ENCODE peak calls at places on chromosomes 5 and 9, in four cellular contexts. K, G, I and D are unnamed samples.

GRCh38 chr5:92962752-92963151 is 618.3 kb downstream of the NR2F1-AS1 start:
- DNase-seq in K (peak; percentile 20), G (no peak), I (no peak), D (no peak)

GRCh38 chr9:81804306-81804705 is 115.0 kb upstream of the TLE1 start:
- DNase-seq in K (no peak), G (no peak), I (no peak), D (no peak)

GRCh38 chr5:2249442-2249841 is 366.7 kb upstream of the IRX4 start:
- DNase-seq in G (no peak), K (no peak), I (no peak), D (no peak)

GRCh38 chr5:34709861-34710673 is 53.9 kb downstream of the RAI14 start:
- DNase-seq in G (no peak), K (peak; percentile 64), I (no peak), D (no peak)

GRCh38 chr9:75540185-75540584 is 350.3 kb upstream of the PCSK5 start:
- DNase-seq in I (no peak), K (no peak), G (no peak), D (no peak)

GRCh38 chr9:78091736-78092135 is 60.1 kb upstream of the GNAQ start:
- DNase-seq in K (no peak), I (no peak), G (no peak), D (no peak)

GRCh38 chr9:22030101-22030598 is 21.0 kb upstream of the CDKN2B start:
- DNase-seq in K (peak; percentile 54), G (no peak), I (no peak), D (no peak)

GRCh38 chr5:56012281-56012963 is 17.7 kb upstream of the IL6ST start:
- DNase-seq in G (no peak), I (no peak), K (peak; percentile 90), D (no peak)

GRCh38 chr5:4230905-4231561 is 635.4 kb downstream of the IRX1 start:
- DNase-seq in I (no peak), G (no peak), K (no peak), D (no peak)

GRCh38 chr5:38340961-38341500 is 82.7 kb downstream of the EGFLAM start:
- DNase-seq in I (no peak), G (no peak), K (no peak), D (no peak)

GRCh38 chr5:146047396-146047795 is 58.0 kb downstream of the PLAC8L1 start:
- DNase-seq in I (no peak), G (no peak), K (no peak), D (no peak)

GRCh38 chr5:146088098-146088497 is 17.3 kb downstream of the PLAC8L1 start:
- DNase-seq in K (no peak), G (no peak), I (no peak), D (no peak)

GRCh38 chr9:137446851-137447471 is 5.8 kb upstream of the ENTPD8 start:
- DNase-seq in I (no peak), G (no peak), K (no peak), D (no peak)

GRCh38 chr9:68427216-68427994 is 71.0 kb downstream of the PGM5 start:
- DNase-seq in I (no peak), G (no peak), K (no peak), D (no peak)

GRCh38 chr9:84216151-84216550 is 124.4 kb downstream of the SLC28A3 start:
- DNase-seq in I (no peak), K (no peak), G (no peak), D (no peak)

GRCh38 chr5:64769856-64770255 is 1.1 kb downstream of the CWC27 start:
- DNase-seq in I (no peak), G (no peak), K (no peak), D (no peak)

GRCh38 chr9:81685763-81686613 is 3.4 kb downstream of the TLE1 start:
- DNase-seq in G (no peak), I (no peak), K (peak; percentile 46), D (no peak)

GRCh38 chr9:78234810-78235209 is 1.1 kb upstream of the CEP78 start:
- DNase-seq in K (no peak), G (no peak), I (no peak), D (no peak)

GRCh38 chr9:124869986-124870560 is 8.1 kb downstream of the ARPC5L start:
- DNase-seq in K (peak; percentile 49), G (no peak), I (peak; percentile 61), D (no peak)

GRCh38 chr5:77518304-77518703 is 26.2 kb upstream of the WDR41 start:
- DNase-seq in I (no peak), G (no peak), K (peak; percentile 18), D (peak; percentile 23)

GRCh38 chr9:93180938-93181337 is 3.0 kb upstream of the WNK2 start:
- DNase-seq in I (no peak), K (no peak), G (no peak), D (no peak)

GRCh38 chr5:58185397-58186195 is 274.3 kb downstream of the PLK2 start:
- DNase-seq in G (no peak), K (no peak), I (no peak), D (no peak)

GRCh38 chr9:35793461-35793860 is 2.1 kb downstream of the NPR2 start:
- DNase-seq in K (no peak), G (no peak), I (no peak), D (no peak)

GRCh38 chr9:123062306-123063171 is 29.1 kb downstream of the GPR21 start:
- DNase-seq in G (no peak), K (no peak), I (no peak), D (no peak)

GRCh38 chr5:147391781-147392180 is 118.1 kb downstream of the DPYSL3 start:
- DNase-seq in K (peak; percentile 25), I (no peak), G (no peak), D (peak; percentile 38)

GRCh38 chr5:150904479-150905311 is at the start of gene ZNF300:
- DNase-seq in I (peak; percentile 32), K (peak; percentile 85), G (peak; percentile 84), D (no peak)

GRCh38 chr5:142922223-142922952 is 152.2 kb downstream of the ARHGAP26 start:
- DNase-seq in K (peak; percentile 95), G (no peak), I (peak; percentile 21), D (no peak)

GRCh38 chr9:18461496-18461895 is 12.5 kb upstream of the ADAMTSL1 start:
- DNase-seq in I (no peak), K (no peak), G (no peak), D (no peak)

GRCh38 chr5:124932791-124933600 is 186.6 kb upstream of the ZNF608 start:
- DNase-seq in K (no peak), G (no peak), I (no peak), D (no peak)

GRCh38 chr5:142642427-142642826 is 43.5 kb downstream of the FGF1 start:
- DNase-seq in K (no peak), G (no peak), I (no peak), D (no peak)

GRCh38 chr5:31701642-31702041 is 62.7 kb downstream of the PDZD2 start:
- DNase-seq in I (no peak), G (no peak), K (no peak), D (no peak)

GRCh38 chr5:170597109-170597741 is 93.4 kb downstream of the KCNIP1 start:
- DNase-seq in K (no peak), I (no peak), G (no peak), D (no peak)

GRCh38 chr9:88540364-88540763 is 5.4 kb downstream of the NXNL2 start:
- DNase-seq in I (no peak), G (no peak), K (no peak), D (no peak)
- TF ChIP-seq ATF3 in I (no peak), G (no peak), K (no peak), D (no peak)

GRCh38 chr5:149636861-149637246 is 55.6 kb downstream of the ARHGEF37 start:
- DNase-seq in K (peak; percentile 63), G (peak; percentile 49), I (no peak), D (peak; percentile 65)
- TF ChIP-seq ZNF274 in K (no peak), G (no peak), I (no peak), D (no peak)

GRCh38 chr5:66180282-66180955 is 36.3 kb downstream of the SREK1 start:
- DNase-seq in K (no peak), I (no peak), G (no peak), D (no peak)

GRCh38 chr5:66179297-66180051 is 35.4 kb downstream of the SREK1 start:
- DNase-seq in K (no peak), I (no peak), G (no peak), D (no peak)

GRCh38 chr5:66174338-66174737 is 30.2 kb downstream of the SREK1 start:
- DNase-seq in I (no peak), G (no peak), K (peak; percentile 3), D (no peak)

DNA sequence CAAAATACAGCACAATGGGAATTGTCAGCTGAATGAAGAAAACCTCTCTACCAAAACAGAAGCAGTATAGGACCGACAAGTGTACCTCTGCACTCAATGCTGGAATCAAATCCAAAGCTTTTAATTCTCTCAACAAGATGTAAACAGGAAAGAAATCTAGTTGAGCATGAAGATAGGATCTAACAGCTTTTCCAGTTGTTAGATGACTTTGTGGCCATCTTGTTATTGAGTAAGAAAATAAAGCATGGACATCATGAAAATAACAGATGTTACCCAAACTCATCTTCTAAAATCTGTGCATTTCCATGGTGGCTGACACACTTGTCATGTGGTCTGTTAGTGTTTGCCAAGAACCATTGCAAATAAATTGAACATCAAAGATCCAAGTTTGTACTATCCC is 34.7 kb downstream of the SREK1 start:
- DNase-seq in G (no peak), K (no peak), I (no peak), D (no peak)
- TF ChIP-seq RAD21 in G (no peak), K (no peak), I (no peak), D (no peak)

DNA sequence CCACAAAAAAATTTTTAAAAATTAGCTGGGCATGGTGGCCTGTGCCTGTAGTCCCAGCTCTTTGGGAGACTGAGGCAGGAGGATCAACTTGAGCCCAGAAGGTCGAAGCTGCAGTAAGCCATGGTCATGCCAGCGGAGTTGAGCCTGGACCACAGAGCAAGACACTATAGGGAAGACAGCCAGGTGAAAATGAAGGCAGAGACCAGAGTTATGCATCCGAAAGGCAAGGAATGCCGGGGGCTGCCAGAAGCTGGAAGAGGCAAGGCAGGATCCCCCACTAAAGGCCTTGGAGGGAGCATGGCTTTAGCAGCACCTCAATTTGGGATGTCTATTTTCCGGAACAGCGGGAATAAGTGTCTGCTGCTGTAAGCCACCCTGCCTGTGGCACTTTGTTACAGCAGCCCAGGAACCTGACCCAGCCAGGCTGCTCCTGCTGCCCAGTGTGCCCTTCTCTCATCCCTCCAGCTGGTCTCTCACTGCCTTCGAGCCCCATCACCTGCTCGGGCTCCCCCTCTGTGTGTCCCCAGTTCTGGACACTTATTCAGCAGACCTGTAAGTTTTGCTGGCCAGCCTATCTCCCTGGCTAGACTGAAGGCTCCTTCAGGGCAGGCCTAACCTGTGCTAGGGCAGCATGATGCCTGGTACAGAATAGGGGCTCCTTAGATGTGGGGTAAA is 16.8 kb upstream of the JADE2 start:
- DNase-seq in K (no peak), I (no peak), G (no peak), D (no peak)
- TF ChIP-seq ATF3 in K (no peak), I (no peak), G (no peak), D (no peak)